ENCODE peak calls at places on chromosomes 6 and 20, in nine cellular contexts. I is kidney epithelial cell; T is tibial nerve; H is CD4-positive, alpha-beta memory T cell; B is ovary; P is iris pigment epithelial cell; R is GM13977; A is left cardiac atrium; M is sciatic nerve. V is an unnamed sample.

GRCh38 chr20:47220161-47220582 is 136.3 kb downstream of the ZMYND8 start:
- DNase-seq in I (no peak), T (no peak), H (peak; percentile 29), B (no peak), P (no peak), R (peak; percentile 59), A (no peak), M (no peak), V (no peak)

GRCh38 chr6:162871966-162872365 is 144.2 kb downstream of the PACRG start:
- DNase-seq in I (no peak), T (no peak), H (no peak), B (no peak), P (no peak), R (no peak), A (no peak), M (no peak), V (no peak)

GRCh38 chr20:17029698-17030097 is 197.1 kb upstream of the PCSK2 start:
- DNase-seq in I (no peak), T (no peak), H (no peak), B (no peak), P (no peak), R (no peak), A (no peak), M (no peak), V (no peak)

GRCh38 chr20:40564997-40565680 is 123.9 kb downstream of the MAFB start:
- DNase-seq in I (peak; percentile 82), T (no peak), H (no peak), B (no peak), P (peak; percentile 77), R (no peak), A (no peak), M (no peak), V (peak; percentile 63)

GRCh38 chr6:52499026-52499425 is 77.8 kb downstream of the TRAM2 start:
- DNase-seq in I (no peak), T (no peak), H (no peak), B (no peak), P (no peak), R (no peak), A (no peak), M (no peak), V (no peak)

GRCh38 chr6:117352466-117353081 is 73.2 kb downstream of the ROS1 start:
- DNase-seq in I (no peak), T (no peak), H (no peak), B (no peak), P (peak; percentile 41), R (peak; percentile 10), A (no peak), M (no peak), V (no peak)

GRCh38 chr20:38726849-38727601 is 2.7 kb downstream of the SLC32A1 start:
- DNase-seq in I (no peak), T (no peak), H (no peak), B (no peak), P (no peak), R (peak; percentile 81), A (peak; percentile 39), M (no peak), V (no peak)

GRCh38 chr6:117536317-117536716 is 53.8 kb downstream of the DCBLD1 start:
- DNase-seq in I (no peak), T (no peak), H (no peak), B (no peak), P (peak; percentile 75), R (no peak), A (no peak), M (no peak), V (no peak)

GRCh38 chr6:44593539-44593944 is 206.0 kb downstream of the CDC5L start:
- DNase-seq in I (peak; percentile 32), T (peak; percentile 66), H (peak; percentile 36), B (no peak), P (peak; percentile 58), R (peak; percentile 56), A (peak; percentile 62), M (peak; percentile 68), V (peak; percentile 18)

GRCh38 chr20:37564388-37565133 is 36.9 kb upstream of the BLCAP start:
- DNase-seq in I (no peak), T (peak; percentile 20), H (peak; percentile 10), B (no peak), P (peak; percentile 7), R (peak; percentile 81), A (peak; percentile 56), M (peak; percentile 69), V (no peak)

GRCh38 chr6:134850906-134851305 is 99.0 kb downstream of the ALDH8A1 start:
- DNase-seq in I (no peak), T (no peak), H (no peak), B (no peak), P (peak; percentile 38), R (no peak), A (no peak), M (no peak), V (no peak)

GRCh38 chr6:53956068-53956711 is 155.1 kb upstream of the MLIP start:
- DNase-seq in I (no peak), T (peak; percentile 35), H (no peak), B (peak; percentile 59), P (peak; percentile 70), R (peak; percentile 12), A (peak; percentile 75), M (peak; percentile 85), V (no peak)

GRCh38 chr6:84204011-84204410 is 23.4 kb downstream of the CEP162 start:
- DNase-seq in I (no peak), T (no peak), H (no peak), B (no peak), P (no peak), R (no peak), A (no peak), M (no peak), V (no peak)

GRCh38 chr6:19892250-19892649 is 55.1 kb downstream of the ID4 start:
- DNase-seq in I (peak; percentile 44), T (no peak), H (no peak), B (no peak), P (no peak), R (no peak), A (no peak), M (no peak), V (peak; percentile 32)

GRCh38 chr6:75893058-75893775 is 144.2 kb downstream of the MYO6 start:
- DNase-seq in I (peak; percentile 5), T (no peak), H (peak; percentile 19), B (no peak), P (peak; percentile 74), R (peak; percentile 35), A (no peak), M (no peak), V (peak; percentile 25)

GRCh38 chr20:36273414-36274247 is 32.5 kb upstream of the DLGAP4 start:
- DNase-seq in I (no peak), T (no peak), H (no peak), B (no peak), P (peak; percentile 18), R (peak; percentile 52), A (no peak), M (no peak), V (no peak)

GRCh38 chr20:18055261-18055660 is 2.5 kb downstream of the OVOL2 start:
- DNase-seq in I (no peak), T (no peak), H (no peak), B (no peak), P (no peak), R (peak; percentile 32), A (no peak), M (no peak), V (no peak)

GRCh38 chr6:50826803-50827202 is 8.1 kb downstream of the TFAP2B start:
- DNase-seq in I (no peak), T (no peak), H (no peak), B (no peak), P (no peak), R (no peak), A (no peak), M (no peak), V (no peak)

GRCh38 chr20:46324960-46325703 is 16.8 kb upstream of the CDH22 start:
- DNase-seq in I (no peak), T (peak; percentile 38), H (no peak), B (no peak), P (peak; percentile 45), R (no peak), A (no peak), M (no peak), V (no peak)

GRCh38 chr6:128422871-128423270 is 97.5 kb downstream of the PTPRK start:
- DNase-seq in I (no peak), T (no peak), H (no peak), B (no peak), P (no peak), R (no peak), A (no peak), M (no peak), V (no peak)

GRCh38 chr20:63176035-63176434 is 39.9 kb downstream of the YTHDF1 start:
- DNase-seq in I (no peak), T (no peak), H (no peak), B (no peak), P (no peak), R (no peak), A (no peak), M (no peak), V (no peak)

GRCh38 chr20:44388466-44389023 is 33.0 kb downstream of the HNF4A start:
- DNase-seq in I (peak; percentile 18), T (peak; percentile 75), H (peak; percentile 44), B (peak; percentile 72), P (peak; percentile 86), R (peak; percentile 86), A (peak; percentile 69), M (peak; percentile 87), V (no peak)

GRCh38 chr20:10433623-10434466 is at the start of gene MKKS:
- DNase-seq in I (peak; percentile 48), T (peak; percentile 83), H (peak; percentile 90), B (peak; percentile 91), P (peak; percentile 97), R (peak; percentile 79), A (peak; percentile 94), M (peak; percentile 96), V (no peak)

GRCh38 chr6:56887086-56887485 is 67.8 kb upstream of the BEND6 start:
- DNase-seq in I (no peak), T (no peak), H (no peak), B (no peak), P (no peak), R (no peak), A (no peak), M (no peak), V (no peak)

GRCh38 chr20:5848711-5849505 is 98.7 kb downstream of the SHLD1 start:
- DNase-seq in I (no peak), T (no peak), H (peak; percentile 33), B (no peak), P (peak; percentile 67), R (peak; percentile 24), A (no peak), M (no peak), V (no peak)

GRCh38 chr6:4355241-4355640 is 219.9 kb upstream of the ECI2 start:
- DNase-seq in I (peak; percentile 49), T (no peak), H (no peak), B (no peak), P (peak; percentile 84), R (no peak), A (no peak), M (no peak), V (peak; percentile 69)

GRCh38 chr6:85127696-85128225 is 322.1 kb upstream of the NT5E start:
- DNase-seq in I (no peak), T (no peak), H (no peak), B (no peak), P (no peak), R (no peak), A (no peak), M (no peak), V (no peak)

GRCh38 chr6:32096394-32097258 is 12.5 kb downstream of the TNXB start:
- DNase-seq in I (no peak), T (no peak), H (no peak), B (no peak), P (no peak), R (no peak), A (no peak), M (no peak), V (no peak)

GRCh38 chr6:70549327-70549726 is 17.4 kb upstream of the SDHAF4 start:
- DNase-seq in I (no peak), T (no peak), H (no peak), B (no peak), P (no peak), R (no peak), A (no peak), M (no peak), V (no peak)

GRCh38 chr6:77565370-77565769 is 87.5 kb upstream of the MEI4 start:
- DNase-seq in I (no peak), T (no peak), H (no peak), B (no peak), P (no peak), R (no peak), A (no peak), M (no peak), V (no peak)

GRCh38 chr6:130765181-130765727 is 62.0 kb upstream of the SMLR1 start:
- DNase-seq in I (no peak), T (no peak), H (no peak), B (no peak), P (no peak), R (no peak), A (no peak), M (no peak), V (no peak)

V was measured in epithelial cell of proximal tubule.